ENCODE peak calls at places on chromosomes 3 and 15, in ten cellular contexts. H is RWPE1; V is DMS153; O is germinal center; C is activated CD4-positive, alpha-beta T cell treated with anti-CD3 and anti-CD28 coated beads, Interleukin-2, amount 50 U/mL, for 48 hours; A is SK-N-DZ; U is progenitor cell of endocrine pancreas; G is HEK293T; S is CD4-positive, alpha-beta T cell; M is T-cell. Z is an unnamed sample.

GRCh38 chr15:61499371-61499770 is 270.3 kb upstream of the RORA start:
- DNase-seq in H (no peak), V (no peak), O (no peak), C (no peak), A (no peak), U (no peak), G (no peak), S (no peak), M (no peak), Z (no peak)

GRCh38 chr3:126773167-126773566 is 69.1 kb downstream of the CHCHD6 start:
- DNase-seq in H (no peak), V (no peak), O (no peak), C (no peak), A (no peak), U (no peak), G (no peak), S (no peak), M (no peak), Z (no peak)

GRCh38 chr15:28096720-28097431 is 2.2 kb downstream of the OCA2 start:
- DNase-seq in H (no peak), V (no peak), O (no peak), C (peak; percentile 6), A (no peak), U (peak; percentile 28), G (no peak), S (no peak), M (no peak), Z (no peak)

GRCh38 chr3:150372320-150373118 is 35.6 kb upstream of the TSC22D2 start:
- DNase-seq in H (no peak), V (no peak), O (peak; percentile 8), C (no peak), A (no peak), U (no peak), G (peak; percentile 22), S (no peak), M (no peak), Z (no peak)

GRCh38 chr15:69853572-69853971 is 244.1 kb downstream of the TLE3 start:
- DNase-seq in H (peak; percentile 50), V (no peak), O (no peak), C (no peak), A (no peak), U (no peak), G (no peak), S (no peak), M (no peak), Z (no peak)

GRCh38 chr15:31357148-31357547 is 30.5 kb downstream of the KLF13 start:
- DNase-seq in H (no peak), V (no peak), O (no peak), C (no peak), A (no peak), U (no peak), G (no peak), S (no peak), M (no peak), Z (no peak)

GRCh38 chr3:141414800-141415462 is 46.6 kb downstream of the ZBTB38 start:
- DNase-seq in H (no peak), V (no peak), O (no peak), C (no peak), A (no peak), U (no peak), G (no peak), S (no peak), M (no peak), Z (no peak)

GRCh38 chr3:183317886-183318845 is 65.1 kb downstream of the B3GNT5 start:
- DNase-seq in H (no peak), V (no peak), O (no peak), C (no peak), A (no peak), U (no peak), G (no peak), S (no peak), M (no peak), Z (no peak)

GRCh38 chr3:52056521-52056967 is at the start of gene DUSP7:
- DNase-seq in H (peak; percentile 38), V (no peak), O (peak; percentile 78), C (peak; percentile 72), A (peak; percentile 67), U (peak; percentile 58), G (peak; percentile 71), S (peak; percentile 74), M (peak; percentile 37), Z (peak; percentile 78)

GRCh38 chr3:183794452-183794851 is 30.9 kb downstream of the MAP6D1 start:
- DNase-seq in H (no peak), V (no peak), O (no peak), C (no peak), A (no peak), U (no peak), G (no peak), S (no peak), M (no peak), Z (no peak)

GRCh38 chr15:22811640-22812039 is 25.2 kb downstream of the NIPA1 start:
- DNase-seq in H (no peak), V (no peak), O (no peak), C (no peak), A (peak; percentile 9), U (no peak), G (peak; percentile 10), S (no peak), M (no peak), Z (no peak)

GRCh38 chr3:150421799-150422548 is 13.9 kb downstream of the TSC22D2 start:
- DNase-seq in H (peak; percentile 36), V (no peak), O (no peak), C (no peak), A (no peak), U (no peak), G (no peak), S (no peak), M (no peak), Z (no peak)

GRCh38 chr15:85581495-85581894 is 201.1 kb downstream of the AKAP13 start:
- DNase-seq in H (no peak), V (no peak), O (peak; percentile 48), C (peak; percentile 56), A (no peak), U (no peak), G (no peak), S (peak; percentile 51), M (peak; percentile 32), Z (peak; percentile 58)

GRCh38 chr15:52308446-52309153 is 13.0 kb upstream of the MYO5C start:
- DNase-seq in H (no peak), V (no peak), O (peak; percentile 54), C (no peak), A (no peak), U (no peak), G (no peak), S (no peak), M (no peak), Z (no peak)

GRCh38 chr15:82540984-82541431 is 751 bp upstream of the RPS17 start:
- DNase-seq in H (peak; percentile 46), V (no peak), O (peak; percentile 16), C (no peak), A (no peak), U (no peak), G (peak; percentile 43), S (no peak), M (no peak), Z (peak; percentile 37)

GRCh38 chr3:86793786-86794185 is 197.2 kb downstream of the VGLL3 start:
- DNase-seq in H (peak; percentile 32), V (no peak), O (no peak), C (no peak), A (no peak), U (no peak), G (peak; percentile 7), S (no peak), M (no peak), Z (no peak)

GRCh38 chr3:174147798-174148197 is 711.3 kb upstream of the NAALADL2 start:
- DNase-seq in H (no peak), V (no peak), O (no peak), C (no peak), A (no peak), U (no peak), G (no peak), S (no peak), M (no peak), Z (no peak)

GRCh38 chr3:111848246-111848645 is 10.8 kb upstream of the PHLDB2 start:
- DNase-seq in H (no peak), V (no peak), O (no peak), C (no peak), A (no peak), U (no peak), G (no peak), S (no peak), M (no peak), Z (no peak)

GRCh38 chr3:20141841-20142240 is 44.2 kb downstream of the SGO1 start:
- DNase-seq in H (no peak), V (peak; percentile 5), O (no peak), C (no peak), A (peak; percentile 57), U (no peak), G (no peak), S (no peak), M (no peak), Z (no peak)

GRCh38 chr3:122101646-122102045 is 46.5 kb downstream of the CD86 start:
- DNase-seq in H (peak; percentile 26), V (peak; percentile 80), O (peak; percentile 44), C (no peak), A (peak; percentile 32), U (no peak), G (peak; percentile 41), S (no peak), M (no peak), Z (no peak)

GRCh38 chr3:11187678-11188077 is 33.4 kb downstream of the HRH1 start:
- DNase-seq in H (no peak), V (no peak), O (no peak), C (no peak), A (no peak), U (no peak), G (no peak), S (no peak), M (no peak), Z (no peak)

GRCh38 chr15:43370310-43370974 is 401 bp downstream of the ZSCAN29 start:
- DNase-seq in H (peak; percentile 53), V (no peak), O (no peak), C (no peak), A (peak; percentile 22), U (peak; percentile 11), G (peak; percentile 16), S (no peak), M (no peak), Z (no peak)

GRCh38 chr3:69144631-69145244 is 22.3 kb upstream of the LMOD3 start:
- DNase-seq in H (no peak), V (no peak), O (no peak), C (no peak), A (peak; percentile 25), U (no peak), G (no peak), S (no peak), M (no peak), Z (no peak)

GRCh38 chr3:129022114-129022994 is 21.2 kb downstream of the EFCC1 start:
- DNase-seq in H (no peak), V (no peak), O (no peak), C (no peak), A (no peak), U (no peak), G (no peak), S (no peak), M (no peak), Z (no peak)

GRCh38 chr3:57279685-57280084 is 12.8 kb downstream of the ASB14 start:
- DNase-seq in H (no peak), V (no peak), O (no peak), C (no peak), A (no peak), U (no peak), G (no peak), S (no peak), M (no peak), Z (no peak)

GRCh38 chr3:35291837-35292236 is 347.5 kb upstream of the ARPP21 start:
- DNase-seq in H (no peak), V (no peak), O (no peak), C (no peak), A (no peak), U (no peak), G (no peak), S (no peak), M (no peak), Z (no peak)

GRCh38 chr15:41978534-41978933 is 6.2 kb upstream of the EHD4 start:
- DNase-seq in H (no peak), V (no peak), O (no peak), C (no peak), A (no peak), U (no peak), G (no peak), S (no peak), M (no peak), Z (no peak)

GRCh38 chr15:68623301-68623892 is 44.6 kb downstream of the CORO2B start:
- DNase-seq in H (no peak), V (no peak), O (no peak), C (no peak), A (no peak), U (no peak), G (no peak), S (no peak), M (no peak), Z (no peak)

Z was measured in stimulated activated CD8-positive, alpha-beta memory T cell treated with anti-CD3 and anti-CD28 coated beads, Interleukin-4, amount 100 ng/mL, for 48 hours.